ENCODE peak calls at places on chromosomes 1 and 21, in five cellular contexts. A is GM12865, I is fibroblast of the aortic adventitia, S is heart left ventricle, E is uterus. Y is an unnamed sample.

GRCh38 chr1:201332021-201332420 is 45.5 kb downstream of the TNNT2 start:
- DNase-seq in A (no peak), I (no peak), S (peak; percentile 51), E (no peak), Y (no peak)

GRCh38 chr21:44365251-44365966 is 12.0 kb downstream of the TRPM2 start:
- DNase-seq in A (no peak), I (no peak), S (no peak), E (peak; percentile 3), Y (no peak)

GRCh38 chr21:20527691-20528090 is 470.5 kb upstream of the NCAM2 start:
- DNase-seq in A (no peak), I (no peak), S (no peak), E (no peak), Y (no peak)

GRCh38 chr1:11407301-11407994 is 71.5 kb upstream of the DISP3 start:
- DNase-seq in A (peak; percentile 57), I (no peak), S (no peak), E (no peak), Y (no peak)

GRCh38 chr1:42740756-42741580 is 932 bp upstream of the CLDN19 start:
- DNase-seq in A (no peak), I (no peak), S (no peak), E (no peak), Y (no peak)

GRCh38 chr1:113168946-113169345 is 95.9 kb downstream of the LRIG2 start:
- DNase-seq in A (no peak), I (no peak), S (no peak), E (no peak), Y (no peak)

GRCh38 chr1:1291611-1292441 is 11.6 kb downstream of the SCNN1D start:
- DNase-seq in A (peak; percentile 84), I (peak; percentile 60), S (peak; percentile 81), E (peak; percentile 70), Y (no peak)

GRCh38 chr1:186974774-186975181 is 146.0 kb downstream of the PLA2G4A start:
- DNase-seq in A (no peak), I (peak; percentile 99), S (no peak), E (no peak), Y (no peak)

GRCh38 chr1:151435174-151435573 is 24.1 kb downstream of the POGZ start:
- DNase-seq in A (no peak), I (no peak), S (no peak), E (no peak), Y (no peak)

GRCh38 chr1:55970711-55971110 is 608.7 kb downstream of the PLPP3 start:
- DNase-seq in A (no peak), I (peak; percentile 74), S (no peak), E (no peak), Y (no peak)

GRCh38 chr21:42731264-42732032 is 78.0 kb downstream of the PDE9A start:
- DNase-seq in A (no peak), I (no peak), S (no peak), E (no peak), Y (peak; percentile 94)

GRCh38 chr1:221667504-221667903 is 74.4 kb downstream of the DUSP10 start:
- DNase-seq in A (peak; percentile 71), I (peak; percentile 78), S (no peak), E (no peak), Y (no peak)

GRCh38 chr1:46131727-46132528 is 501 bp downstream of the PIK3R3 start:
- DNase-seq in A (peak; percentile 51), I (peak; percentile 35), S (no peak), E (no peak), Y (peak; percentile 47)

GRCh38 chr21:36109868-36110267 is 25.0 kb upstream of the CBR3 start:
- DNase-seq in A (no peak), I (no peak), S (no peak), E (no peak), Y (no peak)

GRCh38 chr21:36100971-36101641 is 31.3 kb downstream of the CBR1 start:
- DNase-seq in A (no peak), I (no peak), S (no peak), E (no peak), Y (no peak)

GRCh38 chr21:36105327-36105842 is 29.5 kb upstream of the CBR3 start:
- DNase-seq in A (no peak), I (no peak), S (no peak), E (no peak), Y (no peak)

GRCh38 chr21:36103434-36103833 is 31.4 kb upstream of the CBR3 start:
- DNase-seq in A (no peak), I (no peak), S (no peak), E (no peak), Y (no peak)

DNA sequence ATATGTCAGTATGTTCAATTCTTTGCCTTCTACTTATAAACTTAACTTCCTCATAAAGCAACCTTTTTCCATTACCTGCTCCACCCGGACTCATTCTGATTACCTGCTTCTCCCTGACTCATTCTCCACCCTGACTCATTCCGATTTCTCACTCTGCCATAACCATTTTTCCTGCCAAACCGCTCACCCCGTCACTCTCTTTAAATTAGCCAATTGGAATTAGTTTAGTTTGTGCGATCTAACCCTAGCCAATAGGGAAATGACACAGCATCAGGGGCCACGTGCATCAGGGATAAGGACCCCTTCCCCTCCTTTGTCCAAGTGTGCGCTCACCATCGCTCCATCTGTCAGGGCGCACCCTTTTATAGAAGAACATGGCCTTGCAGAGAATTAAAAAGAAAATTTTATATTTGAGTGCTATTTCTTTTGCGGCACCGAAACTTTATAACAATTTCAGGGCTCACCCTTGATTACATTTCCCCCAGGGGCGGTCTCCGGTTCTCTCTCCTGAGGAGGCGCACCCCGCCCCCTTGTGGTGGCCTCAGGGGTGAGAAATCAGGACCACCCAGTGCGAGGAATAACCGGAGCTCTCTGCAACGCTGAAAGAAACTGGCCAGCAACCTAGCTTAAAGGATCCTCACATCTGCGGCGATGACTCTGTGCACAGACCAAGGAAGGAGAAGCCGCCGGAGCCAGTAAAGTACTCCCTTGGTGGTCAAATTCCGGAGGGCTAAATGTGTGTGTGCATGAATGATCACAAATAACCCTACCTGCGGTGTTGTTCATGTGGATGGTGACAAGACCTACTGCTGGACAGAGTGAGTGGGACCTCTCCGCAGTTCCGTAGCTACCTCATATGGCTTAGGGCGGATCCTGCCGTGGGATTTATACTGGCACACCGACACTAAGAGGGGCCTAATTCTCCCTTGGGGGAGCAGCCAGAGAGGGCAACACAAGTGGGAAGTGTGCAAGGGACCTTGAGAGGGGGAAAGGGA is 30.3 kb upstream of the CBR3 start:
- DNase-seq in A (peak; percentile 31), I (peak; percentile 46), S (peak; percentile 73), E (peak; percentile 32), Y (no peak)
- H3K4me3 ChIP-seq in A (no peak overlapping the region), I (peak overlapping the region; percentile 35), S (no peak overlapping the region), E (no peak overlapping the region), Y (no peak overlapping the region)

GRCh38 chr1:230861489-230861888 is 6.8 kb downstream of the C1orf198 start:
- DNase-seq in A (no peak), I (no peak), S (no peak), E (no peak), Y (no peak)

GRCh38 chr1:230861970-230862595 is 6.2 kb downstream of the C1orf198 start:
- DNase-seq in A (no peak), I (peak; percentile 86), S (no peak), E (no peak), Y (no peak)

GRCh38 chr1:230858236-230858820 is 10.0 kb downstream of the C1orf198 start:
- DNase-seq in A (no peak), I (no peak), S (no peak), E (no peak), Y (no peak)

GRCh38 chr1:230858918-230859819 is 9.2 kb downstream of the C1orf198 start:
- DNase-seq in A (no peak), I (no peak), S (no peak), E (no peak), Y (no peak)

DNA sequence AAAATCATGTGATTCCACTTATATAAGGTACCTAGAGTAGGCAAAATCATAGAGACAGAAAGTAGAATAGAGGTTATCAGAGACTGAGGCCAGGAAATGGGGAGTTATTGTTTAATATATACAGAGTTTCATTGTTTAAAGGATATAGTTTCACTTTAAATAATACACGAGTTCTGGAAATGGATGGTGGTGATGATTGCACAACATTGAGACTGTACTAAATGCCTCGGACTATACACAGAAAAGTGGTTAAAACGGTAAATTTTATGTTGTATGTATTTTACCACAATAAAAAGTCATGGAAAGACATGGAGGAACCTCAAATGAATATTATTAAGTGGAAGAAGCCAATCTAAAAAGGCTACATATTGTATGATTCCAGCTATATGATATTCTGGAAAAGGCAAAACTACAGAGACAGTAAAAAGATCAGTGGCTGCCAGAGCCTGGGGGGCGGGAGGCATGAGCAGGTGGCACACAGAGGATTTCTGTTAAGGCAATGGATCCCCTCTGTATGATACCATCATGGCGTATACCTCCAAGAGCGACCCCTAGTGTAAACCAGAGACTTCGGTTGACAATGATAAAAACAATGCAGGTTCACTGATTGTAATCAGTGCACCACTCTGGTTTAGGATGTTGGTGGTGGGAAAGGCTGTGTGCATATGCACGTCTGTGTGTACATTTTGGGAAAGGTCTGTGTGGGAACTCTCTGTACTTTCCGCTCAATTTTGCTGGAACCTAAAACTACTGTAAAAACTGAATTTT is 7.5 kb downstream of the C1orf198 start:
- DNase-seq in A (no peak), I (no peak), S (no peak), E (no peak), Y (no peak)
- TF ChIP-seq CTCF in A (no peak), I (no peak), S (no peak), E (no peak), Y (no peak)

GRCh38 chr21:35528109-35529042 is 479.3 kb upstream of the RUNX1 start:
- DNase-seq in A (peak; percentile 55), I (peak; percentile 17), S (peak; percentile 62), E (no peak), Y (peak; percentile 19)
- H3K4me3 ChIP-seq in A (peak overlapping the region; percentile 57), I (no peak overlapping the region), S (peak overlapping the region; percentile 27), E (peak overlapping the region; percentile 23), Y (no peak overlapping the region)

GRCh38 chr1:31441558-31441957 is 28.5 kb downstream of the SERINC2 start:
- DNase-seq in A (no peak), I (no peak), S (no peak), E (no peak), Y (no peak)

GRCh38 chr1:31441970-31442647 is 29.1 kb downstream of the SERINC2 start:
- DNase-seq in A (no peak), I (no peak), S (no peak), E (no peak), Y (no peak)

GRCh38 chr1:31441073-31441472 is 28.1 kb downstream of the SERINC2 start:
- DNase-seq in A (no peak), I (no peak), S (no peak), E (no peak), Y (no peak)

GRCh38 chr1:31443673-31444072 is 30.7 kb downstream of the SERINC2 start:
- DNase-seq in A (no peak), I (no peak), S (no peak), E (no peak), Y (no peak)

DNA sequence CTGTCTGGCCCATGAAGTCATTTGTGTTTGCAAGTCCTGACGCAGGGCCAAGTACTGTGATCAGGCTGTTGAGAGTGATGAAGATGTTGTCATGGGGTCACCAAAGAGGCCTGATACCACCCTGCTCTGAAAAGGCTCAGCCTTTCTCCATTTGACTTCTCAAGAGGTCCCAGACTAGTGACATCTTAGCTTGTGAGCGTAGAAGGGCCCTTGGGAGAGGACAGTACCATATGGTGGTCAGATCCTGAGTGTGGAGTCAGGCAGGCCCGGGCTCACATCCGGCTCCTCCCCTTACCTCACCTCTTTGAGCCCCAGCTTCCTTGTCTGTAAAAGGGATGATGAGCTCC is 29.6 kb downstream of the SERINC2 start:
- DNase-seq in A (no peak), I (no peak), S (no peak), E (no peak), Y (no peak)
- TF ChIP-seq CTCF in A (no peak), I (no peak), S (no peak), E (no peak), Y (no peak)